ENCODE peak calls at places on chromosomes 1 and 21, in eight cellular contexts. One of them, this sample, is unnamed.

GRCh38 chr1:234702342-234703000 is 92.5 kb upstream of the IRF2BP2 start:
- DNase-seq in adrenal gland: no peak
- DNase-seq in tibial nerve: peak
- DNase-seq in GM12878: no peak
- DNase-seq in RWPE1: no peak
- DNase-seq in suprapubic skin: peak
- DNase-seq in WTC11: no peak
- DNase-seq in progenitor cell of endocrine pancreas: no peak
- DNase-seq in this sample: no peak

GRCh38 chr1:50980505-50980904 is 10.5 kb downstream of the CDKN2C start:
- DNase-seq in GM12878: no peak
- DNase-seq in tibial nerve: no peak
- DNase-seq in adrenal gland: no peak
- DNase-seq in RWPE1: no peak
- DNase-seq in suprapubic skin: no peak
- DNase-seq in progenitor cell of endocrine pancreas: no peak
- DNase-seq in WTC11: no peak
- DNase-seq in this sample: no peak

GRCh38 chr1:93552751-93553455 is 105.0 kb downstream of the FNBP1L start:
- DNase-seq in adrenal gland: no peak
- DNase-seq in suprapubic skin: no peak
- DNase-seq in tibial nerve: no peak
- DNase-seq in WTC11: no peak
- DNase-seq in GM12878: no peak
- DNase-seq in progenitor cell of endocrine pancreas: no peak
- DNase-seq in RWPE1: no peak
- DNase-seq in this sample: peak

GRCh38 chr1:117093870-117094621 is 27.5 kb downstream of the TRIM45 start:
- DNase-seq in progenitor cell of endocrine pancreas: no peak
- DNase-seq in suprapubic skin: no peak
- DNase-seq in GM12878: no peak
- DNase-seq in tibial nerve: no peak
- DNase-seq in adrenal gland: no peak
- DNase-seq in RWPE1: peak
- DNase-seq in WTC11: peak
- DNase-seq in this sample: peak

GRCh38 chr1:30001011-30001410 is 722.4 kb downstream of the MATN1 start:
- DNase-seq in WTC11: no peak
- DNase-seq in adrenal gland: no peak
- DNase-seq in tibial nerve: no peak
- DNase-seq in suprapubic skin: no peak
- DNase-seq in RWPE1: no peak
- DNase-seq in GM12878: no peak
- DNase-seq in progenitor cell of endocrine pancreas: no peak
- DNase-seq in this sample: no peak

GRCh38 chr1:225423518-225423855 is 4.4 kb downstream of the LBR start:
- DNase-seq in RWPE1: no peak
- DNase-seq in progenitor cell of endocrine pancreas: no peak
- DNase-seq in suprapubic skin: no peak
- DNase-seq in tibial nerve: no peak
- DNase-seq in GM12878: no peak
- DNase-seq in WTC11: no peak
- DNase-seq in adrenal gland: no peak
- DNase-seq in this sample: no peak

GRCh38 chr1:248858891-248859889 is at the start of gene ZNF692:
- DNase-seq in tibial nerve: peak
- DNase-seq in adrenal gland: peak
- DNase-seq in WTC11: peak
- DNase-seq in progenitor cell of endocrine pancreas: peak
- DNase-seq in suprapubic skin: peak
- DNase-seq in RWPE1: peak
- DNase-seq in GM12878: peak
- DNase-seq in this sample: peak

GRCh38 chr1:17480846-17481245 is 41.4 kb upstream of the RCC2 start:
- DNase-seq in progenitor cell of endocrine pancreas: no peak
- DNase-seq in GM12878: no peak
- DNase-seq in RWPE1: no peak
- DNase-seq in tibial nerve: no peak
- DNase-seq in adrenal gland: no peak
- DNase-seq in WTC11: no peak
- DNase-seq in suprapubic skin: no peak
- DNase-seq in this sample: no peak

GRCh38 chr1:55275151-55275748 is 60.1 kb upstream of the USP24 start:
- DNase-seq in GM12878: no peak
- DNase-seq in suprapubic skin: no peak
- DNase-seq in RWPE1: no peak
- DNase-seq in adrenal gland: no peak
- DNase-seq in progenitor cell of endocrine pancreas: no peak
- DNase-seq in WTC11: no peak
- DNase-seq in tibial nerve: no peak
- DNase-seq in this sample: no peak

GRCh38 chr1:7293702-7294630 is 477.1 kb upstream of the VAMP3 start:
- DNase-seq in progenitor cell of endocrine pancreas: no peak
- DNase-seq in RWPE1: no peak
- DNase-seq in suprapubic skin: no peak
- DNase-seq in WTC11: no peak
- DNase-seq in adrenal gland: no peak
- DNase-seq in GM12878: no peak
- DNase-seq in tibial nerve: no peak
- DNase-seq in this sample: no peak

GRCh38 chr1:2978691-2979190 is 42.5 kb upstream of the ACTRT2 start:
- DNase-seq in RWPE1: no peak
- DNase-seq in GM12878: no peak
- DNase-seq in WTC11: no peak
- DNase-seq in tibial nerve: no peak
- DNase-seq in progenitor cell of endocrine pancreas: no peak
- DNase-seq in adrenal gland: no peak
- DNase-seq in suprapubic skin: peak
- DNase-seq in this sample: no peak

GRCh38 chr1:214698589-214698988 is 95.6 kb downstream of the CENPF start:
- DNase-seq in progenitor cell of endocrine pancreas: no peak
- DNase-seq in RWPE1: no peak
- DNase-seq in tibial nerve: no peak
- DNase-seq in suprapubic skin: no peak
- DNase-seq in WTC11: no peak
- DNase-seq in GM12878: no peak
- DNase-seq in adrenal gland: no peak
- DNase-seq in this sample: no peak

GRCh38 chr1:51627672-51628071 is 10.8 kb downstream of the OSBPL9 start:
- DNase-seq in adrenal gland: no peak
- DNase-seq in WTC11: no peak
- DNase-seq in tibial nerve: no peak
- DNase-seq in GM12878: no peak
- DNase-seq in progenitor cell of endocrine pancreas: no peak
- DNase-seq in RWPE1: peak
- DNase-seq in suprapubic skin: no peak
- DNase-seq in this sample: no peak

GRCh38 chr1:203402609-203403337 is 51.9 kb upstream of the FMOD start:
- DNase-seq in GM12878: no peak
- DNase-seq in WTC11: no peak
- DNase-seq in RWPE1: peak
- DNase-seq in tibial nerve: no peak
- DNase-seq in suprapubic skin: no peak
- DNase-seq in progenitor cell of endocrine pancreas: no peak
- DNase-seq in adrenal gland: no peak
- DNase-seq in this sample: no peak

GRCh38 chr1:8120693-8121260 is 94.7 kb upstream of the ERRFI1 start:
- DNase-seq in WTC11: no peak
- DNase-seq in adrenal gland: no peak
- DNase-seq in RWPE1: no peak
- DNase-seq in suprapubic skin: peak
- DNase-seq in tibial nerve: no peak
- DNase-seq in progenitor cell of endocrine pancreas: no peak
- DNase-seq in GM12878: peak
- DNase-seq in this sample: peak

GRCh38 chr21:34613679-34614442 is 1.1 kb downstream of the RCAN1 start:
- DNase-seq in GM12878: no peak
- DNase-seq in tibial nerve: no peak
- DNase-seq in suprapubic skin: no peak
- DNase-seq in WTC11: no peak
- DNase-seq in RWPE1: peak
- DNase-seq in adrenal gland: peak
- DNase-seq in progenitor cell of endocrine pancreas: no peak
- DNase-seq in this sample: peak

GRCh38 chr1:115412286-115412685 is 74.2 kb upstream of the NGF start:
- DNase-seq in suprapubic skin: no peak
- DNase-seq in GM12878: no peak
- DNase-seq in progenitor cell of endocrine pancreas: no peak
- DNase-seq in RWPE1: no peak
- DNase-seq in WTC11: no peak
- DNase-seq in adrenal gland: no peak
- DNase-seq in tibial nerve: no peak
- DNase-seq in this sample: no peak

GRCh38 chr1:194684636-194685035 is 1498.2 kb upstream of the B3GALT2 start:
- DNase-seq in WTC11: no peak
- DNase-seq in suprapubic skin: no peak
- DNase-seq in tibial nerve: no peak
- DNase-seq in RWPE1: no peak
- DNase-seq in GM12878: no peak
- DNase-seq in progenitor cell of endocrine pancreas: no peak
- DNase-seq in adrenal gland: no peak
- DNase-seq in this sample: no peak

GRCh38 chr1:184615301-184615700 is 139.4 kb downstream of the EDEM3 start:
- DNase-seq in WTC11: no peak
- DNase-seq in progenitor cell of endocrine pancreas: no peak
- DNase-seq in GM12878: no peak
- DNase-seq in tibial nerve: no peak
- DNase-seq in adrenal gland: no peak
- DNase-seq in suprapubic skin: no peak
- DNase-seq in RWPE1: no peak
- DNase-seq in this sample: no peak

GRCh38 chr1:30914931-30915330 is 6.4 kb upstream of the SDC3 start:
- DNase-seq in suprapubic skin: no peak
- DNase-seq in WTC11: no peak
- DNase-seq in tibial nerve: no peak
- DNase-seq in RWPE1: no peak
- DNase-seq in GM12878: no peak
- DNase-seq in adrenal gland: peak
- DNase-seq in progenitor cell of endocrine pancreas: no peak
- DNase-seq in this sample: no peak

DNA sequence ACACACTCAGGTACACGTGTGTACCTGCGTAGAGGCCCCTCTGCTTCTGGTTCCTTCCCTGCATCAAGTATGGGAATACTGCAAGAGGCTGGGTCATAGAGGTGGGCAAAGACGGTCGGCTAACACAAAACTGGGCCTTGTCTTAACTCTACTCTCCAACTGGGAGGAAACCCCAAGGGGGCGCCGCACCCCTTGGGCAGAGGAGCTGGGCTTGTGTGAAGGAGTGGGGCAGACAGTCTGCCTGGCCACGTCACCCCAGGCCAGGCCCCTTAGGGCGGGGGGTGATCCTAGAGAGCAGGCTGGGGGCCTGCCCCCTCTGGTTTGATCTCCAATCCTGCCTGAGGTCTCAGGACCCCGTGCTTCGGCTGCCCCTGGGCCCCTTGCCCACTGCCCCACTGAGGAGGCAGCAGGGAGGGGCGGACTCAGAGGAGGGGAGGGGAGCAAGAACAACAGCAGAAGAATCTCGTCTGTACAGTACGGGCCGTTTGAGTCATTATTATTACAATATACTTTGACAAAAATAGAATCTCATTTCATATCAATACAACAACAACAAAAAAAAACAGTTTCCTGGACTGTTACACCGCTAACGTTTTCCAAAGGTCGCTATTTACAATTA is 34.7 kb downstream of the MEF2D start:
- DNase-seq in WTC11: peak
- DNase-seq in GM12878: no peak
- DNase-seq in suprapubic skin: no peak
- DNase-seq in tibial nerve: no peak
- DNase-seq in adrenal gland: peak
- DNase-seq in RWPE1: no peak
- DNase-seq in progenitor cell of endocrine pancreas: no peak
- DNase-seq in this sample: peak
- TF ChIP-seq CTCF in WTC11: no peak
- TF ChIP-seq CTCF in GM12878: peak
- TF ChIP-seq CTCF in suprapubic skin: no peak
- TF ChIP-seq CTCF in tibial nerve: no peak
- TF ChIP-seq CTCF in adrenal gland: no peak
- TF ChIP-seq CTCF in RWPE1: no peak
- TF ChIP-seq CTCF in progenitor cell of endocrine pancreas: peak
- TF ChIP-seq CTCF in this sample: no peak

DNA sequence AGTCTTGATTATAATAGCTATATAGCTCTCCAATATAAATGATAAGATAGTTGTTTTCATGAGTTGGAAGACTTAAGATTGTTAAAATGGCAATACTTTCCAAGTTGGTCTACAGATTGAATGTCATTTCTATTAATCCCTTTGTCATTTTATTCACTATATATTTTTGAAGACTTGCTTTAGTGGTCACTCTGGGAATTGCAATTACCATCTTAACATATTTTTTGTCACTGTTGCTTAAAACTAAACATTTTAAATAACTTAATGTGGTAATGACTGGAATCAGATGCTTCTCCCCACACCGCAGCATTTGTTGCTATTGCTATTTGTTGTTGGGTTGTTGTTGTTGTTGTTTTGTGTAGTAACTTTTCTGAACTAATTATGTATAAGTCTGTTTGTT is 1592.9 kb downstream of the MRPL39 start:
- DNase-seq in RWPE1: no peak
- DNase-seq in tibial nerve: no peak
- DNase-seq in adrenal gland: no peak
- DNase-seq in progenitor cell of endocrine pancreas: no peak
- DNase-seq in suprapubic skin: no peak
- DNase-seq in WTC11: no peak
- DNase-seq in GM12878: no peak
- DNase-seq in this sample: no peak
- TF ChIP-seq CTCF in RWPE1: peak
- TF ChIP-seq CTCF in tibial nerve: no peak
- TF ChIP-seq CTCF in adrenal gland: peak
- TF ChIP-seq CTCF in progenitor cell of endocrine pancreas: peak
- TF ChIP-seq CTCF in suprapubic skin: no peak
- TF ChIP-seq CTCF in WTC11: no peak
- TF ChIP-seq CTCF in GM12878: no peak
- TF ChIP-seq CTCF in this sample: no peak

DNA sequence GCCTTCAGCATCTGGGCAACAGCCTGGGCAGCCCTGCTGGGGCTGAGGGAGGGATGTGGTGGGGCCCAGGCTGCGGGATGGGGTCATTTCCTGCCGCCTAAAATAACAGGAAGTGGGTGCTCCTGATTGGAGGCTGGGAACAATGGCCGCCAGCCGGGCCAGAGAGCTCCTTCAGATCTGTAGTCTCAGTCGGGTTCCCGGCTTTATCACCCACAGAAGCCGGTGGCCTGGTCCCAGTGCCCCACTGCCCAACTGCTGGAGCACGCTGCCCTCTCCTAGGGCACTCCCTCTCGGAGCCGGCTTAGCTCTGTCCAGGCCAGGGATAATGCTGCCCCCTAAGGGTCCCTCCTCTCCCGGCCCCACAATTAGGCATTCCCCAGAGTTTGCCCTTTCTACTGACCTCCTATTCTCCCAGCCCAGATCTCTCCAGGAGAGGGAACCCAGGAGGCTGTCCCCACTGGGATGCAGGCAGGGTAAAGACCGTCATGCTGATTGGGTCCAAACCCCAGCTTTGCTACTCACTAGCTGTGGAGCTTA is 5.1 kb downstream of the MAP7D1 start:
- DNase-seq in progenitor cell of endocrine pancreas: no peak
- DNase-seq in suprapubic skin: peak
- DNase-seq in adrenal gland: peak
- DNase-seq in GM12878: no peak
- DNase-seq in RWPE1: peak
- DNase-seq in tibial nerve: peak
- DNase-seq in WTC11: peak
- DNase-seq in this sample: peak
- TF ChIP-seq CTCF in progenitor cell of endocrine pancreas: peak
- TF ChIP-seq CTCF in suprapubic skin: no peak
- TF ChIP-seq CTCF in adrenal gland: no peak
- TF ChIP-seq CTCF in GM12878: peak
- TF ChIP-seq CTCF in RWPE1: no peak
- TF ChIP-seq CTCF in tibial nerve: peak
- TF ChIP-seq CTCF in WTC11: no peak
- TF ChIP-seq CTCF in this sample: peak

GRCh38 chr1:118223426-118223825 is 38.4 kb upstream of the SPAG17 start:
- DNase-seq in progenitor cell of endocrine pancreas: peak
- DNase-seq in WTC11: peak
- DNase-seq in tibial nerve: no peak
- DNase-seq in GM12878: no peak
- DNase-seq in RWPE1: no peak
- DNase-seq in suprapubic skin: no peak
- DNase-seq in adrenal gland: no peak
- DNase-seq in this sample: peak
- TF ChIP-seq CTCF in progenitor cell of endocrine pancreas: peak
- TF ChIP-seq CTCF in WTC11: peak
- TF ChIP-seq CTCF in tibial nerve: no peak
- TF ChIP-seq CTCF in GM12878: peak
- TF ChIP-seq CTCF in RWPE1: no peak
- TF ChIP-seq CTCF in suprapubic skin: no peak
- TF ChIP-seq CTCF in adrenal gland: no peak
- TF ChIP-seq CTCF in this sample: no peak

This sample was measured in Calu3.